ENCODE peak calls at places on chromosomes 3 and 15, in seven cellular contexts. H is right atrium auricular region, W is neuronal stem cell, V is AG04450, C is aorta, B is cardiac muscle cell, J is lower lobe of right lung. I is an unnamed sample.

GRCh38 chr3:83435173-83435572 is 1523.6 kb upstream of the CADM2 start:
- DNase-seq in H (no peak), W (peak), V (no peak), C (no peak), B (no peak), J (no peak), I (no peak)

GRCh38 chr3:134317106-134317947 is 56.9 kb downstream of the AMOTL2 start:
- DNase-seq in H (peak), W (no peak), V (no peak), C (peak), B (no peak), J (no peak), I (no peak)

GRCh38 chr3:15820911-15821310 is 23.1 kb upstream of the ANKRD28 start:
- DNase-seq in H (no peak), W (no peak), V (no peak), C (no peak), B (peak), J (no peak), I (no peak)

GRCh38 chr15:70491183-70491621 is 272.2 kb downstream of the UACA start:
- DNase-seq in H (no peak), W (no peak), V (no peak), C (no peak), B (peak), J (no peak), I (no peak)

GRCh38 chr3:198032445-198032936 is 72.5 kb downstream of the LMLN start:
- DNase-seq in H (no peak), W (no peak), V (no peak), C (no peak), B (peak), J (no peak), I (peak)

GRCh38 chr3:121641127-121641526 is 19.6 kb downstream of the HCLS1 start:
- DNase-seq in H (no peak), W (no peak), V (no peak), C (no peak), B (no peak), J (no peak), I (no peak)

GRCh38 chr3:16741890-16742289 is 136.7 kb upstream of the DAZL start:
- DNase-seq in H (peak), W (no peak), V (no peak), C (no peak), B (peak), J (no peak), I (peak)

GRCh38 chr3:16514021-16514700 is 662 bp upstream of the RFTN1 start:
- DNase-seq in H (no peak), W (no peak), V (no peak), C (no peak), B (no peak), J (no peak), I (no peak)

GRCh38 chr3:175258763-175259162 is 399.6 kb downstream of the NAALADL2 start:
- DNase-seq in H (no peak), W (no peak), V (no peak), C (no peak), B (no peak), J (no peak), I (no peak)

GRCh38 chr3:100536093-100536492 is 43.7 kb downstream of the TMEM45A start:
- DNase-seq in H (no peak), W (no peak), V (no peak), C (no peak), B (peak), J (no peak), I (no peak)

GRCh38 chr15:81752149-81752942 is 293.5 kb downstream of the MEX3B start:
- DNase-seq in H (peak), W (no peak), V (no peak), C (peak), B (peak), J (no peak), I (peak)

GRCh38 chr15:29008846-29009245 is 123.1 kb downstream of the APBA2 start:
- DNase-seq in H (no peak), W (no peak), V (peak), C (no peak), B (no peak), J (no peak), I (no peak)

GRCh38 chr15:94526071-94526689 is 294.8 kb downstream of the MCTP2 start:
- DNase-seq in H (no peak), W (no peak), V (no peak), C (no peak), B (no peak), J (no peak), I (no peak)

GRCh38 chr3:49705390-49705960 is 14.0 kb downstream of the AMIGO3 start:
- DNase-seq in H (no peak), W (no peak), V (no peak), C (no peak), B (no peak), J (no peak), I (no peak)

GRCh38 chr3:147393261-147393964 is 12.9 kb downstream of the ZIC4 start:
- DNase-seq in H (no peak), W (no peak), V (no peak), C (peak), B (no peak), J (no peak), I (no peak)

GRCh38 chr3:182913889-182914288 is 66.4 kb downstream of the DCUN1D1 start:
- DNase-seq in H (no peak), W (no peak), V (no peak), C (no peak), B (no peak), J (no peak), I (no peak)

GRCh38 chr3:122377975-122378374 is 5.1 kb downstream of the MIX23 start:
- DNase-seq in H (no peak), W (no peak), V (no peak), C (no peak), B (no peak), J (no peak), I (no peak)

GRCh38 chr3:133941390-133941789 is 45.7 kb upstream of the RAB6B start:
- DNase-seq in H (no peak), W (no peak), V (no peak), C (peak), B (peak), J (no peak), I (no peak)

GRCh38 chr15:86164222-86164898 is 84.7 kb downstream of the AGBL1 start:
- DNase-seq in H (no peak), W (no peak), V (no peak), C (no peak), B (no peak), J (no peak), I (no peak)

GRCh38 chr3:119257654-119258410 is 17.2 kb upstream of the B4GALT4 start:
- DNase-seq in H (no peak), W (no peak), V (no peak), C (peak), B (peak), J (peak), I (no peak)

GRCh38 chr15:90154861-90155626 is 46.1 kb upstream of the SEMA4B start:
- DNase-seq in H (no peak), W (no peak), V (peak), C (no peak), B (peak), J (no peak), I (no peak)

GRCh38 chr15:34107315-34107714 is 5.4 kb downstream of the PGBD4 start:
- DNase-seq in H (no peak), W (no peak), V (no peak), C (no peak), B (no peak), J (no peak), I (no peak)

GRCh38 chr3:188727052-188727451 is 444.7 kb upstream of the TPRG1 start:
- DNase-seq in H (no peak), W (no peak), V (no peak), C (no peak), B (no peak), J (no peak), I (no peak)

GRCh38 chr3:45499529-45499928 is 95.0 kb upstream of the LIMD1 start:
- DNase-seq in H (no peak), W (no peak), V (no peak), C (no peak), B (peak), J (no peak), I (no peak)

GRCh38 chr15:58517682-58518525 is 86.1 kb downstream of the LIPC start:
- DNase-seq in H (no peak), W (no peak), V (no peak), C (no peak), B (no peak), J (no peak), I (no peak)

GRCh38 chr3:116186128-116186527 is 259.2 kb downstream of the LSAMP start:
- DNase-seq in H (no peak), W (no peak), V (no peak), C (no peak), B (no peak), J (no peak), I (no peak)

GRCh38 chr3:183551930-183552329 is 3.6 kb downstream of the KLHL6 start:
- DNase-seq in H (no peak), W (no peak), V (no peak), C (no peak), B (no peak), J (no peak), I (no peak)

DNA sequence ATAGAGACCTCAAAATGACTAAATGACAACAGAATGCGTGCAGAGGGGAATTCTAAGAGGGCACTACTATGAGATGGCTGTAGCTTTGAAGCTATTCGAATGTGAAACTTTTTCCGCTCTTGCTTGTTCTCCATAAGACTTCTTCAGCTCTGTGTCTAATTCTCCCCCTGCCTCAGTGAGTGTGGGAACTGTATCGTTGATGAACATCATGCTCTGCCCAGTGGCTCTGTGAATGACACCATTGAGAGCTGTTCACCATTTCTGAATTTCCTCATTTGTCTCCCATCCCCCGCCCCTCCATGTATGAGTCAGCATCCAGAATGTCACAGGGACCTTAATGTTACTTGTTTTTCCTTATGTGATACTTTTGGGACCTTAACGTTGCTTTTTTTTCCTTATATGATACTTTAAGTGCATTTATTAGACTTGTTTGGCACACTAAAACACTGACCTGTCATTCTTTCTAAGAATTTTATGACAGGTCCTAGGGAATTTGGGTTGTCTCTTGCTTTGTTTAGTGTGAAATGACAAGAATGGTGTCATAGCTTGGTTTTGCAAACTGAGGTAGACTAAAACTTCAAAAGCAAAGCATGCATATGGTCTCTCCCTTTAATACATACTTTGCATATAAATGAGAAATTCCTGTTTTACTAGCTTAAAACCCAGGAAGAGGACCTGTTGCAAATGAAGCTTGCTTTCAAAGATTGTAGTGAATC is 99.6 kb downstream of the FNDC3B start:
- DNase-seq in H (peak), W (no peak), V (no peak), C (no peak), B (peak), J (peak), I (no peak)
- H3K27ac ChIP-seq in H (peak), W (no peak), V (no peak), C (no peak), B (peak), J (peak), I (peak)

DNA sequence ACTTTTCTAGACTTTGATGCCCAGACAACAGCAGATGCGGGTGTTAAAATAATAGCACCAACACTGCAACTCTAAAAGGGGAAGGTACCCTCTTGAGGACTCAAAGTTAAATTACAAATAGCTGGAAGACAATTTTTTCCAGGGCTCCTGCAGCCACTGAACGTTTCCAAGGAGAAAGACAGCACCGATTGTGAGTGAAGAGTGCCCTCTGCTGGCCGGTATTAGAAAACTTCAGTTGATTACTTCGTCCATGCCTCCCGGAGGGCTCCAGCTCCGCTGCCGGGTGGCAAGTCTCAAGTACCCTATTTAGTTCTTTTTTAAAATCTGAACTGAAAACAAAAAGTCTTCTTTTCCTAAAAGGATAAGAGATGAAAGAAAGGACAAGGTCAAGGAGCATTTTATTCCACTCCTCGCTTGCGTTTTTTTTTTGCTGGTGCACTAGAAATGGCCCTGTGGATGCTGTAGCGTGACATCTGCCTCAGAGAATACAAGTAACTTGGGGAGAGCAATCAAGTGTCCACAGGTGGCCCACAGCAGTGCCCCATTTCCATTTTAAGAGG is 71.5 kb upstream of the SPATA12 start:
- DNase-seq in H (peak), W (peak), V (peak), C (peak), B (peak), J (peak), I (peak)
- H3K27ac ChIP-seq in H (peak), W (no peak), V (no peak), C (no peak), B (no peak), J (peak), I (peak)

GRCh38 chr15:73936588-73937312 is 10.5 kb downstream of the LOXL1 start:
- DNase-seq in H (no peak), W (no peak), V (no peak), C (peak), B (no peak), J (peak), I (no peak)
- H3K27ac ChIP-seq in H (peak), W (no peak), V (peak), C (peak), B (no peak), J (no peak), I (peak)

GRCh38 chr15:42056934-42057743 is 36.3 kb upstream of the PLA2G4E start:
- DNase-seq in H (peak), W (peak), V (no peak), C (peak), B (peak), J (peak), I (peak)
- H3K27ac ChIP-seq in H (no peak), W (no peak), V (no peak), C (no peak), B (no peak), J (peak), I (no peak)

DNA sequence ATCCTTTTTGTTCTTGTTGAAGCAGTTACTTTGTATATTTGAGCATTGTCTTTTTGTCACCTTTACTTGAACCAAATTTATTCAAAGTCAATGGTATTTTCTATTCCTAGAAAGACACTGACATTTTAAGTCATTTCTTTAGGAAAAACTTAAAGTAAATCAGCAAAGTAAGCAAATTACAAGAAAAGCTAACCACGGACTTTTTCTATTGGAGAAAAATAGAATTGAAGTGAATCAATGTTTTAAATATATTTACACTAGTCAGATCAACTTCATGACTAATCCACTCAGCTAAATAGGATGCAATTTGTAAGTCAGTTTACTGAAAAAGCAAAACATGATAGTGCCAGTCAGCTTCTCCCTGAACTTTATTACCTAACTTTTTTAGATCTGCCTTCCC is 733.8 kb upstream of the ALCAM start:
- DNase-seq in H (no peak), W (no peak), V (no peak), C (no peak), B (no peak), J (no peak), I (no peak)
- H3K27ac ChIP-seq in H (no peak), W (no peak), V (no peak), C (no peak), B (no peak), J (no peak), I (no peak)

GRCh38 chr15:83012038-83012490 is 625 bp upstream of the C15orf40 start:
- DNase-seq in H (no peak), W (peak), V (no peak), C (no peak), B (no peak), J (no peak), I (no peak)
- H3K27ac ChIP-seq in H (peak), W (no peak), V (peak), C (no peak), B (peak), J (peak), I (peak)

GRCh38 chr3:123723527-123724168 is 138.8 kb upstream of the HACD2 start:
- DNase-seq in H (peak), W (peak), V (peak), C (no peak), B (peak), J (no peak), I (no peak)

GRCh38 chr3:123722021-123722420 is 137.2 kb upstream of the HACD2 start:
- DNase-seq in H (no peak), W (no peak), V (no peak), C (no peak), B (no peak), J (no peak), I (no peak)

GRCh38 chr3:123716421-123716820 is 131.6 kb upstream of the HACD2 start:
- DNase-seq in H (no peak), W (no peak), V (no peak), C (no peak), B (no peak), J (no peak), I (no peak)

GRCh38 chr3:123720638-123721037 is 135.8 kb upstream of the HACD2 start:
- DNase-seq in H (no peak), W (no peak), V (no peak), C (no peak), B (no peak), J (no peak), I (no peak)

GRCh38 chr3:123719785-123720531 is 135.1 kb upstream of the HACD2 start:
- DNase-seq in H (peak), W (no peak), V (no peak), C (peak), B (no peak), J (no peak), I (peak)
- H3K27ac ChIP-seq in H (peak), W (no peak), V (no peak), C (peak), B (no peak), J (peak), I (peak)

GRCh38 chr15:72199721-72200212 is 2.2 kb upstream of the GRAMD2A start:
- DNase-seq in H (peak), W (peak), V (peak), C (no peak), B (peak), J (peak), I (peak)
- H3K27ac ChIP-seq in H (peak), W (no peak), V (peak), C (peak), B (peak), J (peak), I (peak)

DNA sequence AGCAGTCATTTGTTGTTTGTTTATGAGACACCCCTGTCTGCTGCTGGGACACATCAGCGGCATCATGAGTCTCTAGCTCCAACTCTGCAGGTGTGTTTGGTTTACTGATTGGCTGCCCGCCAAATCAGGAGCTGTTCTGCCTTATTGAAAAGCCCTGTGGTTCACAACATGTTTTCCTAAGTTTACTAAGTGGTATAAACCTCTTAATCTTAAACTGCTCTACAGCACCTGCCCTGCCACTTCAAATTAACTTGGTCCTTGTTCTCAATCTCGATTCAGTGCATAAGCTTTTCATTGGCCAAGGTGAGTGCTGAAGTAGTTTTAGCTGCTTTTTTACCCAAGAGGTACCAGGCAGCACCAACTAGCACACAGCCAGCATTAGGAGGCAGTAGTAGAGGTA is 77.8 kb upstream of the WDR72 start:
- DNase-seq in H (no peak), W (no peak), V (no peak), C (no peak), B (no peak), J (peak), I (no peak)
- H3K27ac ChIP-seq in H (no peak), W (no peak), V (no peak), C (no peak), B (no peak), J (no peak), I (no peak)

I was measured in left ventricle myocardium inferior.